ENCODE peak calls at places on chromosomes 13 and 19, in six cellular contexts. One of them, this sample, is unnamed. For H3K4me1, the result is how much of the 10 kb centered on the place peaks cover.

GRCh38 chr13:52597676-52598075 is 44.6 kb upstream of the HNRNPA1L2 start:
- DNase-seq in suprapubic skin: no peak
- DNase-seq in sigmoid colon: no peak
- DNase-seq in A549: no peak
- DNase-seq in ovary: no peak
- DNase-seq in HepG2: no peak
- DNase-seq in this sample: no peak

GRCh38 chr13:99311137-99311536 is 3.9 kb upstream of the GPR183 start:
- DNase-seq in suprapubic skin: no peak
- DNase-seq in sigmoid colon: no peak
- DNase-seq in A549: no peak
- DNase-seq in ovary: no peak
- DNase-seq in HepG2: no peak
- DNase-seq in this sample: no peak

GRCh38 chr13:35832551-35832950 is 298.6 kb downstream of the DCLK1 start:
- DNase-seq in suprapubic skin: no peak
- DNase-seq in sigmoid colon: no peak
- DNase-seq in A549: no peak
- DNase-seq in ovary: no peak
- DNase-seq in HepG2: no peak
- DNase-seq in this sample: no peak

GRCh38 chr19:35862528-35862927 is 5.8 kb downstream of the KIRREL2 start:
- DNase-seq in suprapubic skin: no peak
- DNase-seq in sigmoid colon: no peak
- DNase-seq in A549: peak
- DNase-seq in ovary: no peak
- DNase-seq in HepG2: peak
- DNase-seq in this sample: no peak

GRCh38 chr13:108283110-108283509 is 13.6 kb downstream of the TNFSF13B start:
- DNase-seq in suprapubic skin: no peak
- DNase-seq in sigmoid colon: no peak
- DNase-seq in A549: no peak
- DNase-seq in ovary: no peak
- DNase-seq in HepG2: no peak
- DNase-seq in this sample: no peak

GRCh38 chr19:28074773-28075172 is 1138.2 kb downstream of the UQCRFS1 start:
- DNase-seq in suprapubic skin: no peak
- DNase-seq in sigmoid colon: no peak
- DNase-seq in A549: no peak
- DNase-seq in ovary: no peak
- DNase-seq in HepG2: no peak
- DNase-seq in this sample: no peak

GRCh38 chr13:102774210-102774560 is 599 bp upstream of the TEX30 start:
- DNase-seq in suprapubic skin: no peak
- DNase-seq in sigmoid colon: no peak
- DNase-seq in A549: no peak
- DNase-seq in ovary: no peak
- DNase-seq in HepG2: no peak
- DNase-seq in this sample: no peak

GRCh38 chr13:70568571-70568970 is 460.3 kb upstream of the KLHL1 start:
- DNase-seq in suprapubic skin: no peak
- DNase-seq in sigmoid colon: no peak
- DNase-seq in A549: peak
- DNase-seq in ovary: no peak
- DNase-seq in HepG2: peak
- DNase-seq in this sample: no peak

GRCh38 chr19:34713262-34713637 is 20.8 kb upstream of the ZNF181 start:
- DNase-seq in suprapubic skin: no peak
- DNase-seq in sigmoid colon: no peak
- DNase-seq in A549: peak
- DNase-seq in ovary: no peak
- DNase-seq in HepG2: no peak
- DNase-seq in this sample: no peak

GRCh38 chr13:43272866-43273265 is 249.5 kb downstream of the DNAJC15 start:
- DNase-seq in suprapubic skin: no peak
- DNase-seq in sigmoid colon: no peak
- DNase-seq in A549: no peak
- DNase-seq in ovary: no peak
- DNase-seq in HepG2: no peak
- DNase-seq in this sample: no peak

GRCh38 chr13:34416833-34417425 is 525.1 kb upstream of the NBEA start:
- DNase-seq in suprapubic skin: no peak
- DNase-seq in sigmoid colon: peak
- DNase-seq in A549: no peak
- DNase-seq in ovary: peak
- DNase-seq in HepG2: no peak
- DNase-seq in this sample: peak

GRCh38 chr13:31067416-31068118 is 94.1 kb downstream of the HSPH1 start:
- DNase-seq in suprapubic skin: no peak
- DNase-seq in sigmoid colon: no peak
- DNase-seq in A549: peak
- DNase-seq in ovary: no peak
- DNase-seq in HepG2: no peak
- DNase-seq in this sample: no peak

GRCh38 chr19:3642987-3643386 is 16.4 kb upstream of the CACTIN start:
- DNase-seq in suprapubic skin: no peak
- DNase-seq in sigmoid colon: no peak
- DNase-seq in A549: peak
- DNase-seq in ovary: no peak
- DNase-seq in HepG2: no peak
- DNase-seq in this sample: no peak

GRCh38 chr19:53892981-53893325 is 11.0 kb downstream of the PRKCG start:
- DNase-seq in suprapubic skin: no peak
- DNase-seq in sigmoid colon: no peak
- DNase-seq in A549: peak
- DNase-seq in ovary: no peak
- DNase-seq in HepG2: no peak
- DNase-seq in this sample: no peak

GRCh38 chr19:33482486-33482885 is 39.1 kb downstream of the PEPD start:
- DNase-seq in suprapubic skin: no peak
- DNase-seq in sigmoid colon: no peak
- DNase-seq in A549: no peak
- DNase-seq in ovary: no peak
- DNase-seq in HepG2: no peak
- DNase-seq in this sample: no peak

GRCh38 chr13:29543230-29544215 is 52.0 kb downstream of the SLC7A1 start:
- DNase-seq in suprapubic skin: no peak
- DNase-seq in sigmoid colon: no peak
- DNase-seq in A549: no peak
- DNase-seq in ovary: no peak
- DNase-seq in HepG2: peak
- DNase-seq in this sample: no peak

GRCh38 chr13:114143806-114144605 is 11.6 kb upstream of the RASA3 start:
- DNase-seq in suprapubic skin: no peak
- DNase-seq in sigmoid colon: peak
- DNase-seq in A549: peak
- DNase-seq in ovary: peak
- DNase-seq in HepG2: peak
- DNase-seq in this sample: peak

GRCh38 chr19:5194641-5195040 is 146.0 kb downstream of the PTPRS start:
- DNase-seq in suprapubic skin: no peak
- DNase-seq in sigmoid colon: no peak
- DNase-seq in A549: no peak
- DNase-seq in ovary: no peak
- DNase-seq in HepG2: no peak
- DNase-seq in this sample: no peak

GRCh38 chr19:8666814-8667405 is 31.7 kb downstream of the ACTL9 start:
- DNase-seq in suprapubic skin: no peak
- DNase-seq in sigmoid colon: no peak
- DNase-seq in A549: no peak
- DNase-seq in ovary: no peak
- DNase-seq in HepG2: no peak
- DNase-seq in this sample: no peak

GRCh38 chr13:106874308-106874707 is 306.4 kb upstream of the ARGLU1 start:
- DNase-seq in suprapubic skin: no peak
- DNase-seq in sigmoid colon: no peak
- DNase-seq in A549: no peak
- DNase-seq in ovary: no peak
- DNase-seq in HepG2: no peak
- DNase-seq in this sample: no peak

GRCh38 chr19:18438331-18439024 is 545 bp upstream of the ISYNA1 start:
- DNase-seq in suprapubic skin: no peak
- DNase-seq in sigmoid colon: no peak
- DNase-seq in A549: no peak
- DNase-seq in ovary: peak
- DNase-seq in HepG2: peak
- DNase-seq in this sample: no peak

GRCh38 chr19:47518139-47518538 is 3.3 kb upstream of the NAPA start:
- DNase-seq in suprapubic skin: no peak
- DNase-seq in sigmoid colon: no peak
- DNase-seq in A549: no peak
- DNase-seq in ovary: no peak
- DNase-seq in HepG2: no peak
- DNase-seq in this sample: peak
- TF ChIP-seq EP300 in suprapubic skin: no peak
- TF ChIP-seq EP300 in sigmoid colon: no peak
- TF ChIP-seq EP300 in A549: no peak
- TF ChIP-seq EP300 in ovary: no peak
- TF ChIP-seq EP300 in HepG2: no peak
- TF ChIP-seq EP300 in this sample: no peak

GRCh38 chr13:33262554-33262953 is 23.0 kb downstream of the STARD13 start:
- DNase-seq in suprapubic skin: no peak
- DNase-seq in sigmoid colon: no peak
- DNase-seq in A549: no peak
- DNase-seq in ovary: no peak
- DNase-seq in HepG2: peak
- DNase-seq in this sample: peak
- H3K4me1 ChIP-seq in suprapubic skin: under half
- H3K4me1 ChIP-seq in sigmoid colon: half or more
- H3K4me1 ChIP-seq in A549: half or more
- H3K4me1 ChIP-seq in ovary: under half
- H3K4me1 ChIP-seq in HepG2: half or more
- H3K4me1 ChIP-seq in this sample: under half

DNA sequence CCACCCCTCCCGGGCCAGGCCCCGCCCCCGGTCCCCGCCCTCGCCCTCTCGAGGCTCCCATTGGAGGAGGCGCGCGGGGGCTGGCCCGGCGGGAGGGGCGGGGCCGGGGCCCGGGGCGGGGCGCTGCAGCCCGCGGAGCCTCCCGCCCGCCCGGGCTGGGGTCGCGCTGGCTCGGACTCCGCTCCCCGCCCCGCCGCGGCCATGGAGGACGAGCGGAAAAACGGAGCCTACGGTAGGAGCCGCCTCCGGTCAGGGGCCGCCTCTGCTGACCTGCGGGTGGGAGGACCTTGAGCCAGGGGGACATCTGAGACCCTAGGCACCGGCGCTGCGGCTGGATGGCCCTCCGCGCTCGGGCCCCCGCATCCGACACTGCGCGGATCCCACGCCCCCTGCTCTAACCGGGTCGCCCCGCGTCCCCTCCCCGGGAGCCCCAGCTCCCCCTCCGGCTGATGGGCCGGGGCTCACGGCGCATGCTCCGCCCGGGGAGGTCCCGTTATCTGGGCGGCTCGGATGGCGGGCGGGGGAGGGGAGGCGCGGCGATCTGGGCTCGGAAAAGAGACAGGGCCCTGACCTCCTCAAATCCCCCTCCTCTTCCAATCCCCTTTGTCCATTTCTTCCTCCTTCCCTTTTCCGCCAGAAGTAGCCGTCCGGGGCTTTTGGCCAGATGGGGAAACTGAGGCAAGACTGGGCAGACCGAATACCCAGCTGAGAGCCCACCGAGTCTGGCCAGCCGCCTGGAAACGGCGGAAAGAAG is 15.4 kb upstream of the AP1M2 start:
- DNase-seq in suprapubic skin: peak
- DNase-seq in sigmoid colon: peak
- DNase-seq in A549: peak
- DNase-seq in ovary: peak
- DNase-seq in HepG2: peak
- DNase-seq in this sample: peak
- TF ChIP-seq EP300 in suprapubic skin: no peak
- TF ChIP-seq EP300 in sigmoid colon: no peak
- TF ChIP-seq EP300 in A549: no peak
- TF ChIP-seq EP300 in ovary: no peak
- TF ChIP-seq EP300 in HepG2: no peak
- TF ChIP-seq EP300 in this sample: no peak

DNA sequence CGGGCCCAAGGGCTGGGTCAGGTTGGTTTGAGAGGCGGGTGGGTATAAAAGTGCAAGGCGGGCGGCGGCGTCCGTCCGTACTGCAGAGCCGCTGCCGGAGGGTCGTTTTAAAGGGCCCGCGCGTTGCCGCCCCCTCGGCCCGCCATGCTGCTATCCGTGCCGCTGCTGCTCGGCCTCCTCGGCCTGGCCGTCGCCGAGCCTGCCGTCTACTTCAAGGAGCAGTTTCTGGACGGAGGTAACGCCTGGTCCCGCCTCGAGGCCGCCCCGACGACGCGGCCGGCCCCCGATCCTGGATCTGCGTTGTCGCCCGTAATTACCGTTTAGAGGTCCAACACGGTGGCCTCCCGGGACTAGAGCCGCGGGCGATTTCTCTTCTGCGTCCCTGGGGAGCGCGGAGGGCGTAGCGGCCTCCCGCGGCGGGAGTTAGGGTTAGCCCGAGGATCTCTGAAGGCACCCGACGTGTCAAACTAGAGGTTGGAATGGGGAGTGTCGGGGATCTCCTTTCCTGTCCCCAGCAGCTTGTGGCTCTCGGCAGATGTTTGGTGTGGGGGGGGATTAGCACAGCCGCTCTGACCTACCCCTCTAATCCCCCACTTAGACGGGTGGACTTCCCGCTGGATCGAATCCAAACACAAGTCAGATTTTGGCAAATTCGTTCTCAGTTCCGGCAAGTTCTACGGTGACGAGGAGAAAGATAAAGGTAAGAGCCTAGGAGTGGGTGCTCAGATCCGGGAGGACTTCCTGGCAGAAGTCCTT is at the start of gene CALR:
- DNase-seq in suprapubic skin: no peak
- DNase-seq in sigmoid colon: peak
- DNase-seq in A549: peak
- DNase-seq in ovary: no peak
- DNase-seq in HepG2: no peak
- DNase-seq in this sample: peak
- H3K4me1 ChIP-seq in suprapubic skin: half or more
- H3K4me1 ChIP-seq in sigmoid colon: half or more
- H3K4me1 ChIP-seq in A549: under half
- H3K4me1 ChIP-seq in ovary: under half
- H3K4me1 ChIP-seq in HepG2: half or more
- H3K4me1 ChIP-seq in this sample: under half

GRCh38 chr19:2495130-2495641 is 19.3 kb downstream of the GADD45B start:
- DNase-seq in suprapubic skin: peak
- DNase-seq in sigmoid colon: peak
- DNase-seq in A549: peak
- DNase-seq in ovary: peak
- DNase-seq in HepG2: no peak
- DNase-seq in this sample: peak
- TF ChIP-seq EP300 in suprapubic skin: no peak
- TF ChIP-seq EP300 in sigmoid colon: no peak
- TF ChIP-seq EP300 in A549: no peak
- TF ChIP-seq EP300 in ovary: no peak
- TF ChIP-seq EP300 in HepG2: no peak
- TF ChIP-seq EP300 in this sample: no peak

This sample was measured in transverse colon.